ENCODE peak calls at places on chromosomes 16 and 17, in six cellular contexts. H is T-helper 1 cell; A is NCI-H1092; J is ovary; Q is mucosa of descending colon; D is CD4-positive, alpha-beta memory T cell. U is an unnamed sample.

GRCh38 chr16:80174416-80174815 is 366.4 kb upstream of the DYNLRB2 start:
- DNase-seq in A (no peak), H (no peak), Q (no peak), D (no peak), J (no peak), U (no peak)

GRCh38 chr16:57310801-57311200 is 26.3 kb upstream of the PLLP start:
- DNase-seq in H (no peak), A (no peak), D (no peak), J (no peak), Q (no peak), U (no peak)

GRCh38 chr17:8060274-8060673 is 21.4 kb downstream of the ALOX15B start:
- DNase-seq in H (peak; percentile 29), J (peak; percentile 57), Q (peak; percentile 87), A (peak; percentile 58), D (peak; percentile 69), U (peak; percentile 71)

GRCh38 chr16:14324581-14324980 is 253.5 kb downstream of the MRTFB start:
- DNase-seq in H (no peak), J (no peak), A (no peak), Q (no peak), D (no peak), U (no peak)

GRCh38 chr17:21177854-21178600 is 35.9 kb downstream of the TMEM11 start:
- DNase-seq in D (no peak), A (no peak), J (no peak), Q (no peak), H (no peak), U (no peak)

GRCh38 chr16:87170310-87170709 is 146.9 kb downstream of the C16orf95 start:
- DNase-seq in A (no peak), J (no peak), H (no peak), D (no peak), Q (no peak), U (no peak)

GRCh38 chr16:88527186-88527936 is 42.8 kb upstream of the ZC3H18 start:
- DNase-seq in J (peak; percentile 88), H (peak; percentile 53), D (peak; percentile 56), A (peak; percentile 32), Q (peak; percentile 78), U (peak; percentile 62)

GRCh38 chr17:27049104-27049784 is 244.7 kb upstream of the WSB1 start:
- DNase-seq in Q (no peak), H (no peak), D (no peak), A (no peak), J (no peak), U (no peak)

GRCh38 chr16:24273511-24273910 is 17.4 kb downstream of the CACNG3 start:
- DNase-seq in H (no peak), D (no peak), A (no peak), J (no peak), Q (no peak), U (no peak)

GRCh38 chr16:724188-725040 is 1.8 kb downstream of the CCDC78 start:
- DNase-seq in D (no peak), H (no peak), J (no peak), Q (no peak), A (no peak), U (no peak)

U was measured in immature natural killer cell.